ENCODE peak calls at places on chromosomes 11 and 22, in eight cellular contexts. P, Q, S, U, E, G, T and F are unnamed samples.

GRCh38 chr22:44026630-44027511 is 2.8 kb downstream of the PARVB start:
- DNase-seq in P (peak; percentile 85), Q (no peak), S (no peak), U (no peak), E (peak; percentile 76), G (peak; percentile 79), T (peak; percentile 72), F (no peak)

GRCh38 chr11:10752486-10752885 is 1.4 kb downstream of the CTR9 start:
- DNase-seq in P (no peak), Q (no peak), S (no peak), U (no peak), E (no peak), G (no peak), T (no peak), F (no peak)

GRCh38 chr11:10606536-10607208 is 38.2 kb upstream of the LYVE1 start:
- DNase-seq in P (no peak), Q (no peak), S (no peak), U (peak; percentile 10), E (no peak), G (no peak), T (peak; percentile 71), F (no peak)

GRCh38 chr22:50603511-50604255 is 3.1 kb downstream of the MAPK8IP2 start:
- DNase-seq in P (peak; percentile 23), Q (no peak), S (no peak), U (peak; percentile 50), E (no peak), G (no peak), T (no peak), F (no peak)

GRCh38 chr11:90134420-90135003 is at the start of gene NAALAD2:
- DNase-seq in P (peak; percentile 51), Q (no peak), S (no peak), U (peak; percentile 81), E (no peak), G (peak; percentile 39), T (peak; percentile 69), F (peak; percentile 6)

GRCh38 chr11:122711362-122711761 is 55.8 kb downstream of the UBASH3B start:
- DNase-seq in P (no peak), Q (no peak), S (no peak), U (no peak), E (no peak), G (no peak), T (no peak), F (no peak)

GRCh38 chr22:48885919-48886305 is 941.8 kb downstream of the BRD1 start:
- DNase-seq in P (no peak), Q (no peak), S (no peak), U (peak; percentile 34), E (no peak), G (no peak), T (no peak), F (peak; percentile 4)

GRCh38 chr11:92050305-92050704 is 174.3 kb upstream of the FAT3 start:
- DNase-seq in P (no peak), Q (no peak), S (no peak), U (no peak), E (no peak), G (no peak), T (no peak), F (no peak)

GRCh38 chr11:85664561-85665481 is at the start of gene CREBZF:
- DNase-seq in P (peak; percentile 96), Q (peak; percentile 93), S (peak; percentile 98), U (peak; percentile 95), E (peak; percentile 97), G (peak; percentile 94), T (peak; percentile 91), F (peak; percentile 97)

GRCh38 chr22:50507421-50507990 is at the start of gene LMF2:
- DNase-seq in P (peak; percentile 97), Q (no peak), S (peak; percentile 63), U (no peak), E (peak; percentile 89), G (peak; percentile 90), T (no peak), F (peak; percentile 69)

GRCh38 chr22:31676700-31677099 is 14.7 kb upstream of the PISD start:
- DNase-seq in P (peak; percentile 91), Q (peak; percentile 97), S (no peak), U (peak; percentile 95), E (no peak), G (peak; percentile 95), T (no peak), F (no peak)

GRCh38 chr11:35141538-35141937 is 2.6 kb downstream of the CD44 start:
- DNase-seq in P (no peak), Q (no peak), S (no peak), U (no peak), E (peak; percentile 20), G (peak; percentile 37), T (peak; percentile 43), F (no peak)

GRCh38 chr11:2675540-2675939 is 24.3 kb downstream of the KCNQ1OT1 start:
- DNase-seq in P (no peak), Q (no peak), S (no peak), U (peak; percentile 79), E (no peak), G (no peak), T (no peak), F (no peak)

GRCh38 chr11:82930229-82930628 is 28.7 kb downstream of the DDIAS start:
- DNase-seq in P (no peak), Q (no peak), S (no peak), U (no peak), E (no peak), G (no peak), T (no peak), F (no peak)

GRCh38 chr11:114132944-114133394 is 73.5 kb downstream of the ZBTB16 start:
- DNase-seq in P (peak; percentile 80), Q (no peak), S (no peak), U (no peak), E (no peak), G (peak; percentile 54), T (no peak), F (no peak)

GRCh38 chr11:104333977-104334376 is 170.0 kb upstream of the PDGFD start:
- DNase-seq in P (no peak), Q (no peak), S (no peak), U (no peak), E (no peak), G (no peak), T (peak; percentile 50), F (no peak)

GRCh38 chr11:69156218-69156639 is 494 bp downstream of the SMIM38 start:
- DNase-seq in P (no peak), Q (no peak), S (no peak), U (no peak), E (no peak), G (no peak), T (no peak), F (no peak)

GRCh38 chr11:3803726-3804510 is 4.4 kb upstream of the PGAP2 start:
- DNase-seq in P (peak; percentile 52), Q (no peak), S (no peak), U (peak; percentile 83), E (no peak), G (no peak), T (peak; percentile 90), F (no peak)

GRCh38 chr11:30062103-30062502 is 45.3 kb upstream of the KCNA4 start:
- DNase-seq in P (no peak), Q (no peak), S (no peak), U (no peak), E (no peak), G (no peak), T (no peak), F (no peak)